ENCODE peak calls at places on chromosomes 16 and 17, in four cellular contexts. R, V, G and C are unnamed samples.

GRCh38 chr16:67283039-67283825 is 3.9 kb downstream of the PLEKHG4 start:
- DNase-seq in R (no peak), V (peak; percentile 48), G (peak; percentile 51), C (no peak)

GRCh38 chr16:716250-716607 is 1.3 kb downstream of the METRN start:
- DNase-seq in R (peak; percentile 34), V (peak; percentile 44), G (peak; percentile 52), C (no peak)

GRCh38 chr17:38403491-38403890 is 24.8 kb upstream of the ARHGAP23 start:
- DNase-seq in R (no peak), V (peak; percentile 75), G (peak; percentile 27), C (no peak)

GRCh38 chr17:57918017-57918895 is 37.0 kb downstream of the CUEDC1 start:
- DNase-seq in R (peak; percentile 46), V (peak; percentile 56), G (peak; percentile 58), C (no peak)

GRCh38 chr17:82943751-82944150 is 103.9 kb upstream of the ZNF750 start:
- DNase-seq in R (no peak), V (no peak), G (no peak), C (no peak)

GRCh38 chr17:61744252-61744651 is 119.1 kb downstream of the BRIP1 start:
- DNase-seq in R (no peak), V (no peak), G (no peak), C (no peak)

GRCh38 chr17:22463110-22463850 is 771.0 kb downstream of the KCNJ18 start:
- DNase-seq in R (no peak), V (no peak), G (no peak), C (no peak)

GRCh38 chr17:18851206-18851605 is 6.7 kb upstream of the PRPSAP2 start:
- DNase-seq in R (no peak), V (no peak), G (no peak), C (no peak)

GRCh38 chr17:2222901-2223616 is 80.5 kb downstream of the SMG6 start:
- DNase-seq in R (no peak), V (peak; percentile 60), G (peak; percentile 65), C (peak; percentile 44)

GRCh38 chr17:8225813-8226535 is 15.6 kb upstream of the AURKB start:
- DNase-seq in R (peak; percentile 28), V (peak; percentile 88), G (peak; percentile 79), C (peak; percentile 84)

GRCh38 chr17:6021627-6022026 is 48.6 kb upstream of the WSCD1 start:
- DNase-seq in R (no peak), V (no peak), G (no peak), C (no peak)

GRCh38 chr17:8997994-8998628 is 23.2 kb upstream of the NTN1 start:
- DNase-seq in R (peak; percentile 69), V (peak; percentile 26), G (peak; percentile 42), C (peak; percentile 64)

GRCh38 chr17:7834554-7834890 is 505 bp downstream of the KDM6B start:
- DNase-seq in R (peak; percentile 28), V (peak; percentile 81), G (no peak), C (peak; percentile 88)

GRCh38 chr16:59324462-59324861 is 590.3 kb upstream of the GOT2 start:
- DNase-seq in R (no peak), V (peak; percentile 14), G (peak; percentile 57), C (no peak)

GRCh38 chr17:43010667-43011308 is 4.2 kb downstream of the IFI35 start:
- DNase-seq in R (peak; percentile 38), V (no peak), G (no peak), C (peak; percentile 89)

GRCh38 chr16:82587289-82587688 is 39.5 kb upstream of the CDH13 start:
- DNase-seq in R (no peak), V (no peak), G (no peak), C (peak; percentile 29)

GRCh38 chr17:64466019-64466735 is 17.3 kb downstream of the MILR1 start:
- DNase-seq in R (no peak), V (no peak), G (no peak), C (no peak)

GRCh38 chr16:66408181-66409048 is 18.7 kb upstream of the BEAN1 start:
- DNase-seq in R (no peak), V (peak; percentile 89), G (peak; percentile 88), C (peak; percentile 30)

GRCh38 chr17:21513012-21513570 is 136.9 kb downstream of the KCNJ12 start:
- DNase-seq in R (peak; percentile 88), V (peak; percentile 70), G (peak; percentile 57), C (peak; percentile 80)

GRCh38 chr17:69954241-69954933 is 120.6 kb upstream of the KCNJ16 start:
- DNase-seq in R (no peak), V (no peak), G (no peak), C (no peak)

GRCh38 chr16:48182979-48183537 is 27.3 kb upstream of the ABCC12 start:
- DNase-seq in R (no peak), V (no peak), G (no peak), C (no peak)

GRCh38 chr16:31135535-31136286 is at the start of gene PRSS8:
- DNase-seq in R (peak; percentile 82), V (no peak), G (no peak), C (peak; percentile 97)

GRCh38 chr17:28497931-28498330 is 8.2 kb upstream of the FOXN1 start:
- DNase-seq in R (no peak), V (no peak), G (no peak), C (no peak)

GRCh38 chr16:11670171-11671131 is 2.2 kb downstream of the SNN start:
- DNase-seq in R (no peak), V (no peak), G (no peak), C (no peak)

GRCh38 chr17:39225974-39226683 is 384 bp upstream of the STAC2 start:
- DNase-seq in R (peak; percentile 93), V (peak; percentile 50), G (peak; percentile 44), C (peak; percentile 61)

GRCh38 chr17:76867578-76868175 is 527 bp upstream of the MGAT5B start:
- DNase-seq in R (no peak), V (peak; percentile 65), G (peak; percentile 64), C (no peak)

GRCh38 chr16:74480150-74481029 is 59.1 kb upstream of the CLEC18B start:
- DNase-seq in R (peak; percentile 19), V (no peak), G (peak; percentile 50), C (peak; percentile 92)

DNA sequence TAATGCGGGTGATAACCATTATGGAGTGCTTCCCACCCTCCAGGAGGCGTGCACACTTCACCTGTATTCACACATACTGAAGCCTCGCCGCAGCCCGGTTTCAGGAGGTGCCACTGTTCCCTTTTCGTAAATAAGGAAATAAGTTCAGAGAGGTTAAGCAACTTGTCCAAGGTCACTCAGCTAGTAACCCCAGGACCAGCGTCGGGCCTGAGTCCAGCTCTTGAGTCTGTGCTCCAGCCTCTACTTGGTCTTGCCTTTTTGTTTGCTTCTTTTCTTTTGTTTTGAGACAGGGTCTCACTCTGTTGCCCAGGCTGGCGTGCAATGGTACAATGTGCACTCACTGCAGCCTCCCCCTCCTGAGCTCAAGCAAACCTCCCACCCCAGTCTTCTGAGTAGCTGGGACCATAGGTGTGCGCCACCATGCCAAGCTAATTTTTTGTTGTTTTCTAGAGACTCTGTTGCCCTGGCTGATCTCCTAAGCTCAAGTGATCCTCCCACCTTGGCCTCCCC is 63.5 kb upstream of the CIBAR2 start:
- DNase-seq in R (no peak), V (no peak), G (no peak), C (no peak)
- H3K9ac ChIP-seq in R (peak overlapping the region; percentile 4), V (no peak overlapping the region), G (no peak overlapping the region), C (no peak overlapping the region)

GRCh38 chr16:85536411-85537330 is 76.5 kb upstream of the GSE1 start:
- DNase-seq in R (no peak), V (no peak), G (no peak), C (no peak)

GRCh38 chr16:85536073-85536410 is 77.1 kb upstream of the GSE1 start:
- DNase-seq in R (no peak), V (no peak), G (no peak), C (no peak)

GRCh38 chr16:85537331-85537788 is 75.8 kb upstream of the GSE1 start:
- DNase-seq in R (no peak), V (no peak), G (no peak), C (no peak)

GRCh38 chr16:85534536-85535351 is 78.4 kb upstream of the GSE1 start:
- DNase-seq in R (no peak), V (no peak), G (no peak), C (no peak)

GRCh38 chr16:85535352-85536072 is 77.6 kb upstream of the GSE1 start:
- DNase-seq in R (peak; percentile 99), V (peak; percentile 37), G (no peak), C (peak; percentile 86)
- H3K9ac ChIP-seq in R (peak overlapping the region; percentile 89), V (no peak overlapping the region), G (no peak overlapping the region), C (peak overlapping the region; percentile 70)

GRCh38 chr16:69712277-69712676 is 14.1 kb downstream of the NQO1 start:
- DNase-seq in R (no peak), V (no peak), G (no peak), C (no peak)
- H3K9ac ChIP-seq in R (no peak overlapping the region), V (peak overlapping the region; percentile 61), G (no peak overlapping the region), C (no peak overlapping the region)

DNA sequence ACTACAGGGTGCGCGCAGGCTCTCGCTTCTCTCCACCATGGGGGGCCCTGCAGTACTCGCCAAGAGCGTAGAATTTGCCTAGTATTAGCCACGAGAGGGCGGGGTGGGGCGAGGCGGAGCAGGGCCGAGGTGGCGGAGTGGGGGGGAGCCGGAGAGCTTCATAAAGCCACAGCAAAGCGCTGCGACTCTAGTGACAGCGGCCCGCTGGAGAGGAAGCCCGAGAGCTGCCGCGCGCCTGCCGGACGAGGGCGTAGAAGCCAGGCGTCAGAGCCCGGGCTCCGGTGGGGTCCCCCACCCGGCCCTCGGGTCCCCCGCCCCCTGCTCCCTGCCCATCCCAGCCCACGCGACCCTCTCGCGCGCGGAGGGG is at the start of gene TBX21:
- DNase-seq in R (peak; percentile 88), V (peak; percentile 37), G (peak; percentile 10), C (peak; percentile 59)
- H3K9ac ChIP-seq in R (peak within 1 kb of the TSS; percentile 10), V (peak within 1 kb of the TSS; percentile 32), G (no peak within 1 kb of the TSS), C (no peak within 1 kb of the TSS)

DNA sequence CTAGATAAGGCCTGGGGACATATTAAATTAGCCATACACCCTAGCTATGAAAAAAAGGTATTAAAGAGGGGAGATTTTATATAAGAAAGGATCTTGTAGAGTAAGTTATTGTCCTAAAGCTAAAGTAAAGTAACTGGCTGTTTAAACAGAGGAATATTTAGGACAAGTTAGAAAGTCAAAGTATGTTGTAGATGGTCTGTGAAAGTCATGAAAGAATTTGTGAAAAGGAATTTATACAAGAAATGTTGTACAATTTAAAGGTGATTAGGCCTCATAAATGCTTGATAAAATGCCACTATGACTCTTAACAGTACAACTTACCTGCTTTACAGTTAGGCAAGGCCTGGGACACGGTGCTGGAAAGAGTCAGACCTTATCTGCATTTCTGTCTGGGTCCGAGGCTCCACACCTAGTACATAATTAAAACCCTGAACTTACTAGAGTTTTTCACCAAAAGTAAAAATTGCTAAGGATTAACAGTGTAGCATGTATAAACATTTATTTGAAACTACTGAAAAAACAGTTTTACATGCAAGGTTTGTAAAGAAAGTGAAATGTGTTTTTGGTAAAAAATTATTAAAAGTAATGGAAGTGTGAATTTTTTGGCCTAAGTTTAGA is 445.3 kb upstream of the TOM1L1 start:
- DNase-seq in R (no peak), V (no peak), G (no peak), C (no peak)
- H3K9ac ChIP-seq in R (no peak overlapping the region), V (no peak overlapping the region), G (no peak overlapping the region), C (no peak overlapping the region)

GRCh38 chr16:51773051-51773450 is 622.0 kb upstream of the SALL1 start:
- DNase-seq in R (no peak), V (no peak), G (no peak), C (no peak)

GRCh38 chr16:51767564-51767963 is 616.5 kb upstream of the SALL1 start:
- DNase-seq in R (no peak), V (no peak), G (no peak), C (no peak)

GRCh38 chr16:51773491-51773890 is 622.4 kb upstream of the SALL1 start:
- DNase-seq in R (no peak), V (no peak), G (no peak), C (no peak)
- H3K9ac ChIP-seq in R (no peak overlapping the region), V (no peak overlapping the region), G (no peak overlapping the region), C (no peak overlapping the region)

GRCh38 chr16:4957720-4958509 is at the start of gene SEC14L5:
- DNase-seq in R (peak; percentile 100), V (peak; percentile 97), G (peak; percentile 91), C (peak; percentile 100)
- H3K9ac ChIP-seq in R (peak within 1 kb of the TSS; percentile 89), V (peak within 1 kb of the TSS; percentile 67), G (no peak within 1 kb of the TSS), C (peak within 1 kb of the TSS; percentile 55)

GRCh38 chr16:54287758-54288591 is 1.4 kb upstream of the IRX3 start:
- DNase-seq in R (no peak), V (no peak), G (no peak), C (no peak)
- H3K9ac ChIP-seq in R (no peak overlapping the region), V (peak overlapping the region; percentile 88), G (no peak overlapping the region), C (no peak overlapping the region)